ENCODE peak calls at places on chromosomes 16 and 17, in six cellular contexts. E is activated CD4-positive, alpha-beta memory T cell treated with anti-CD3 and anti-CD28 coated beads, Interleukin-2, amount 10 ng/mL, durations not matched to agents 7 days and 5 days; P is left lobe of liver; F is iris pigment epithelial cell; I is T-cell; A is Karpas-422. B is an unnamed sample.

GRCh38 chr17:16419074-16419928 is 3.9 kb downstream of the TRPV2 start:
- DNase-seq in E (peak), P (no peak), F (peak), I (no peak), A (no peak), B (peak)

GRCh38 chr16:68082596-68083238 is 2.5 kb upstream of the NFATC3 start:
- DNase-seq in E (no peak), P (no peak), F (no peak), I (no peak), A (no peak), B (no peak)

GRCh38 chr16:68367034-68367433 is 56.2 kb downstream of the PRMT7 start:
- DNase-seq in E (peak), P (no peak), F (peak), I (peak), A (peak), B (no peak)

GRCh38 chr16:1377406-1378010 is 25.8 kb downstream of the GNPTG start:
- DNase-seq in E (no peak), P (no peak), F (no peak), I (no peak), A (peak), B (no peak)

GRCh38 chr17:75878174-75878998 is at the start of gene TRIM47:
- DNase-seq in E (peak), P (peak), F (peak), I (no peak), A (no peak), B (peak)

GRCh38 chr17:44828919-44829557 is 1.0 kb downstream of the GJC1 start:
- DNase-seq in E (peak), P (no peak), F (peak), I (peak), A (no peak), B (peak)

GRCh38 chr17:67531291-67531690 is 154.2 kb downstream of the PITPNC1 start:
- DNase-seq in E (no peak), P (peak), F (no peak), I (no peak), A (no peak), B (no peak)

GRCh38 chr17:193841-194806 is 12.7 kb upstream of the DOC2B start:
- DNase-seq in E (no peak), P (no peak), F (no peak), I (no peak), A (no peak), B (no peak)

GRCh38 chr16:72922714-72923113 is 125.2 kb downstream of the ZFHX3 start:
- DNase-seq in E (no peak), P (no peak), F (no peak), I (no peak), A (no peak), B (no peak)

GRCh38 chr17:16928406-16929280 is 43.3 kb downstream of the TNFRSF13B start:
- DNase-seq in E (no peak), P (no peak), F (no peak), I (no peak), A (no peak), B (no peak)

GRCh38 chr16:8822403-8822802 is 24.8 kb downstream of the PMM2 start:
- DNase-seq in E (no peak), P (no peak), F (no peak), I (no peak), A (no peak), B (no peak)

GRCh38 chr16:84314373-84314772 is 19.7 kb downstream of the WFDC1 start:
- DNase-seq in E (no peak), P (no peak), F (no peak), I (no peak), A (peak), B (peak)

GRCh38 chr16:30534368-30535105 is at the start of gene ZNF747:
- DNase-seq in E (peak), P (peak), F (peak), I (peak), A (peak), B (peak)

GRCh38 chr17:75325827-75326586 is 36.8 kb upstream of the SLC25A19 start:
- DNase-seq in E (no peak), P (no peak), F (peak), I (no peak), A (peak), B (no peak)

GRCh38 chr16:3094289-3095027 is 4.6 kb downstream of the ZSCAN10 start:
- DNase-seq in E (peak), P (no peak), F (peak), I (peak), A (peak), B (no peak)